ENCODE peak calls at places on chromosomes 16 and 17, in eight cellular contexts. W is LoVo; U is stimulated activated CD8-positive, alpha-beta memory T cell treated with anti-CD3 and anti-CD28 coated beads, Interleukin-4, amount 100 ng/mL, for 24 hours; N is caudate nucleus; M is stimulated activated CD4-positive, alpha-beta T cell treated with anti-CD3 and anti-CD28 coated beads, Interleukin-4, amount 100 ng/mL, for 1 hour; R is OCI-LY7; K is kidney; V is nephron progenitor cell. B is an unnamed sample.

GRCh38 chr17:64787255-64787920 is 125.3 kb upstream of the SMURF2 start:
- DNase-seq in W (peak), N (no peak), K (no peak), U (no peak), M (no peak), R (no peak), V (no peak), B (no peak)

GRCh38 chr17:6305613-6306360 is 129.1 kb downstream of the AIPL1 start:
- DNase-seq in V (no peak), K (no peak), M (no peak), R (peak), N (no peak), U (no peak), W (no peak), B (no peak)

GRCh38 chr17:14552311-14552710 is 251.4 kb downstream of the HS3ST3B1 start:
- DNase-seq in U (no peak), M (no peak), N (no peak), W (no peak), V (no peak), R (no peak), K (no peak), B (no peak)

GRCh38 chr17:8371786-8372185 is 4.7 kb downstream of the KRABD2 start:
- DNase-seq in K (no peak), W (no peak), R (no peak), N (no peak), U (no peak), M (no peak), V (no peak), B (no peak)

GRCh38 chr17:76007850-76008165 is 7.2 kb downstream of the CDK3 start:
- DNase-seq in R (no peak), M (no peak), U (no peak), V (no peak), N (no peak), K (peak), W (no peak), B (no peak)

GRCh38 chr16:16133943-16134604 is 89.2 kb downstream of the ABCC6 start:
- DNase-seq in N (no peak), R (no peak), M (no peak), V (no peak), W (no peak), U (no peak), K (peak), B (no peak)

GRCh38 chr16:48317614-48318013 is 67.6 kb downstream of the SIAH1 start:
- DNase-seq in M (no peak), K (no peak), N (no peak), R (no peak), U (no peak), V (no peak), W (no peak), B (no peak)

GRCh38 chr17:67469208-67469980 is 92.3 kb downstream of the PITPNC1 start:
- DNase-seq in K (no peak), M (peak), U (no peak), V (no peak), R (no peak), N (peak), W (no peak), B (no peak)

GRCh38 chr16:77987772-77988171 is 34.6 kb upstream of the CLEC3A start:
- DNase-seq in N (no peak), W (no peak), M (no peak), K (no peak), V (no peak), R (no peak), U (no peak), B (no peak)

GRCh38 chr16:77306050-77306616 is 106.9 kb downstream of the SYCE1L start:
- DNase-seq in R (no peak), U (no peak), W (peak), M (no peak), V (no peak), N (no peak), K (no peak), B (no peak)

GRCh38 chr17:76527430-76528111 is 9.9 kb downstream of the CYGB start:
- DNase-seq in R (peak), N (no peak), W (no peak), U (no peak), V (peak), M (peak), K (peak), B (peak)

GRCh38 chr17:6430769-6431168 is 4.2 kb downstream of the AIPL1 start:
- DNase-seq in U (no peak), W (no peak), R (no peak), V (no peak), K (no peak), N (no peak), M (no peak), B (no peak)

GRCh38 chr16:85141491-85142128 is 29.3 kb upstream of the CIBAR2 start:
- DNase-seq in K (no peak), W (no peak), R (no peak), M (no peak), N (no peak), V (no peak), U (no peak), B (no peak)